ENCODE peak calls at places on chromosome 7, in eight cellular contexts. Z, O, N, Q, T, P, F and W are unnamed samples.

GRCh38 chr7:52009195-52009594 is 692.6 kb upstream of the COBL start:
- DNase-seq in O (no peak), Q (no peak), P (no peak), Z (no peak), T (no peak), N (no peak), F (no peak), W (no peak)

GRCh38 chr7:158840604-158841003 is 11.3 kb upstream of the ESYT2 start:
- DNase-seq in Q (no peak), O (no peak), Z (no peak), F (no peak), P (no peak), T (no peak), N (no peak), W (peak; percentile 26)

GRCh38 chr7:153858335-153858734 is 193.9 kb upstream of the DPP6 start:
- DNase-seq in T (no peak), N (no peak), Q (no peak), P (no peak), O (no peak), Z (no peak), F (no peak), W (peak; percentile 69)

GRCh38 chr7:118352854-118353453 is 128.4 kb downstream of the ANKRD7 start:
- DNase-seq in T (no peak), N (peak; percentile 44), Z (peak; percentile 87), O (no peak), F (no peak), Q (no peak), P (no peak), W (no peak)

GRCh38 chr7:69896100-69896499 is 297.8 kb downstream of the AUTS2 start:
- DNase-seq in P (no peak), N (no peak), Q (no peak), O (no peak), T (no peak), F (no peak), Z (no peak), W (no peak)

GRCh38 chr7:99201027-99201426 is 6.9 kb downstream of the KPNA7 start:
- DNase-seq in T (no peak), Z (no peak), Q (no peak), N (peak; percentile 81), F (no peak), P (no peak), O (no peak), W (no peak)

GRCh38 chr7:133484135-133484534 is 231.3 kb downstream of the EXOC4 start:
- DNase-seq in F (no peak), N (no peak), Q (no peak), Z (peak; percentile 13), P (no peak), O (no peak), T (no peak), W (no peak)

GRCh38 chr7:957418-958220 is 3.1 kb upstream of the ADAP1 start:
- DNase-seq in Q (no peak), O (no peak), Z (peak; percentile 97), N (no peak), F (no peak), T (peak; percentile 71), P (no peak), W (peak; percentile 80)

GRCh38 chr7:27159278-27160146 is 3.0 kb upstream of the HOXA7 start:
- DNase-seq in N (no peak), Q (no peak), T (no peak), O (no peak), P (no peak), Z (no peak), F (no peak), W (peak; percentile 63)

GRCh38 chr7:111232249-111233084 is 141.5 kb downstream of the LRRN3 start:
- DNase-seq in Z (peak; percentile 13), Q (no peak), F (no peak), T (no peak), O (no peak), N (peak; percentile 61), P (no peak), W (no peak)

GRCh38 chr7:130363156-130363847 is 17.0 kb upstream of the CPA1 start:
- DNase-seq in F (peak; percentile 77), T (no peak), P (no peak), Z (no peak), N (peak; percentile 76), Q (no peak), O (no peak), W (peak; percentile 39)

GRCh38 chr7:117203205-117203604 is 119.7 kb downstream of the WNT2 start:
- DNase-seq in P (no peak), Q (no peak), O (no peak), F (no peak), T (no peak), N (no peak), Z (no peak), W (no peak)

GRCh38 chr7:78516450-78516849 is 717.9 kb downstream of the PHTF2 start:
- DNase-seq in Z (no peak), T (no peak), Q (no peak), O (no peak), P (no peak), F (no peak), N (no peak), W (no peak)

GRCh38 chr7:11343818-11344413 is 370.2 kb downstream of the PHF14 start:
- DNase-seq in N (peak; percentile 43), O (no peak), Z (peak; percentile 62), P (no peak), T (no peak), F (no peak), Q (no peak), W (no peak)

GRCh38 chr7:55409474-55410225 is 44.5 kb downstream of the LANCL2 start:
- DNase-seq in P (no peak), Z (peak; percentile 52), F (peak; percentile 46), N (no peak), O (no peak), Q (no peak), T (no peak), W (no peak)

GRCh38 chr7:90828601-90829000 is 232.5 kb downstream of the CDK14 start:
- DNase-seq in N (no peak), P (no peak), Q (no peak), Z (peak; percentile 7), O (no peak), T (no peak), F (no peak), W (no peak)

GRCh38 chr7:151091003-151091402 is 4.7 kb downstream of the AGAP3 start:
- DNase-seq in O (no peak), T (peak; percentile 63), P (no peak), F (no peak), Z (no peak), Q (no peak), N (no peak), W (no peak)

GRCh38 chr7:28128608-28129007 is 52.0 kb downstream of the JAZF1 start:
- DNase-seq in O (no peak), F (no peak), T (no peak), N (no peak), Z (no peak), Q (no peak), P (no peak), W (no peak)

GRCh38 chr7:25260862-25261454 is 32.7 kb upstream of the NPVF start:
- DNase-seq in O (no peak), Q (no peak), P (no peak), N (no peak), Z (peak; percentile 90), F (no peak), T (no peak), W (no peak)

GRCh38 chr7:5428470-5429252 is 5.0 kb upstream of the TNRC18 start:
- DNase-seq in T (peak; percentile 78), Q (peak; percentile 96), F (no peak), N (no peak), Z (peak; percentile 95), P (peak; percentile 67), O (peak; percentile 85), W (peak; percentile 95)

GRCh38 chr7:114062810-114063209 is 144.0 kb upstream of the PPP1R3A start:
- DNase-seq in P (no peak), O (no peak), N (no peak), Q (no peak), F (no peak), T (no peak), Z (no peak), W (no peak)

DNA sequence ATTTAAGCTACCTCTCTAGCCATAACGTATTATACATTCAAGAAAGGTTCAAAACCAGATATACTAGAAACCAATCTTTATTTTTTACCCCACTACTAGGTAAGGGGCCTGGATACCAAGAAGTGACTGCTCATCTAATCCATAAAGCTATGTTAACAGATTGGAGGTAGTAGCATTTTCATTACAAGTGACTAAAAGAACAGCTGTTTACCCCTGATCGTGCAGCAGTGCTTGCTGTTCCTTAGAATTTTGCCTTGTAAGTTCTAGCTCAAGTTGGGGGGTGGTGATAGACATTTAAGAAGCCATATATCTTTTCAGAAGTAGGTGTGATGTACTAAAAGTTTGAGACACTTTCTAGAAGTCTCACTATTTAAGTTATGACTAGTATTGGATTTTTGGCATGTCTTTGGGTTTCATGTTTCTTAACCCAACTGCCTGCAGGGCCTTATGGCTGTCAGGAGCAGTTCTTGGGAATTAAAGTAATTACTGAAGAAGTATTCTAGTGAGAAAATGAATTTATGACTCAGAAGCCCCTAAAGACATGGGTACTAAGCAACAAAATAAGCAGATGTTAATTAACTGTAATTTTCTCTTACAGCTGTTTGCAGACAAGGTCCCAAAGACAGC is 2.3 kb downstream of the PPIA start:
- DNase-seq in F (no peak), Q (no peak), T (no peak), O (no peak), Z (no peak), N (no peak), P (no peak), W (no peak)
- TF ChIP-seq POLR2A in F (no peak), Q (no peak), T (no peak), O (no peak), Z (no peak), N (no peak), P (no peak), W (no peak)

GRCh38 chr7:2863461-2864066 is 19.5 kb upstream of the GNA12 start:
- DNase-seq in Z (peak; percentile 100), Q (peak; percentile 94), F (peak; percentile 94), T (peak; percentile 85), O (no peak), P (peak; percentile 89), N (peak; percentile 83), W (peak; percentile 94)
- TF ChIP-seq POLR2A in Z (peak; percentile 54), Q (peak; percentile 47), F (peak; percentile 80), T (no peak), O (peak; percentile 66), P (peak; percentile 68), N (no peak), W (peak; percentile 10)

GRCh38 chr7:102444961-102445673 is 11.7 kb downstream of the ORAI2 start:
- DNase-seq in P (no peak), Q (no peak), T (no peak), F (no peak), O (no peak), Z (no peak), N (no peak), W (no peak)
- TF ChIP-seq POLR2A in P (no peak), Q (no peak), T (no peak), F (no peak), O (no peak), Z (no peak), N (no peak), W (no peak)

DNA sequence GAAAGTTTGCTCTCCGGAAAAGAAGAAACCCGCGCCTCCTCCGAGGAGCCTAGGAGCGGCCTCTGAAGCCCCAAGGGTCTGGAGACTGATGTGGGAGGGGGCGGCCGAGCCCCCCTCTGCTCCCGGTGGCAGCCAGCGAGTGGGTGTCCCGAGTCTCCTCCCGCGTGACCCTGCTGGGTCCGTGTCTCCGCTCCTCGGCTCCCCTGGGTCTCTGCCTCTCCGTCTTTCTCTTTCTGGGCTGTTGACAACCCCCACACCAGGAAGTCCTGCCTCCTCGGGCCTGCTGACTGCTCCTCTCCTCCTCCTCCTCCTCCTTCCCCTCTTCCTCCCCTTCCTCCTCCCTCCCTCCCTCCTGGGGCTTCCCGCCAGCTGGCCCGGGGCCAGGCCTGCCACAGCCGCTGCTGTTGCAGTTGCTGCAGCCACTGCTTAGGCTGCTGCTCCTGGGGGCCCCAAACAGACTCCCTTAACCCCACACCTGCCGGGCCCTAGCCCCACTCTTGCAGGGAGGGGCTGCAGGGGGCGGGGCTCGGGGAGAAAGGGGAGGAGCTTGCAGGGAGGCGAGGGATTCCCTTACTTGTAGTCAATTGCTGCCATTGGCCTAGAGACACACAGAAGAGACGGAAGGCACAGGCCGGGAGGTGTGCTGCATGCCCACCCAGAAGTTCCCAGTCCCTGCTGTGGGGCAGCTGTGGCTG is at the start of gene TSC22D4:
- DNase-seq in Z (peak; percentile 99), T (peak; percentile 100), F (peak; percentile 92), O (peak; percentile 96), Q (peak; percentile 98), N (peak; percentile 90), P (peak; percentile 98), W (peak; percentile 99)
- TF ChIP-seq POLR2A in Z (peak; percentile 69), T (peak; percentile 98), F (peak; percentile 95), O (peak; percentile 66), Q (peak; percentile 20), N (peak; percentile 67), P (peak; percentile 75), W (peak; percentile 92)